ENCODE peak calls at places on chromosomes 7 and 10, in eight cellular contexts. A is mammary epithelial cell; G is SJSA1; D is PC-3; B is astrocyte of the hippocampus; K is fibroblast of mammary gland; E is stimulated activated CD8-positive, alpha-beta memory T cell treated with anti-CD3 and anti-CD28 coated beads, Interleukin-12 subunit alpha, Interleukin-12 subunit beta, amount 100 ng/mL, for 1 hour; F is HFF-Myc. P is an unnamed sample.

GRCh38 chr7:70598976-70599375 is 533.0 kb upstream of the GALNT17 start:
- DNase-seq in A (peak), G (no peak), D (no peak), B (peak), K (peak), E (no peak), F (no peak), P (no peak)

GRCh38 chr10:118034755-118035154 is 12.0 kb downstream of the RAB11FIP2 start:
- DNase-seq in A (no peak), G (no peak), D (no peak), B (peak), K (no peak), E (no peak), F (no peak), P (no peak)

GRCh38 chr10:51877636-51878035 is 178.2 kb upstream of the CSTF2T start:
- DNase-seq in A (no peak), G (no peak), D (no peak), B (no peak), K (no peak), E (no peak), F (no peak), P (no peak)

GRCh38 chr10:6347391-6347951 is 144.7 kb downstream of the PFKFB3 start:
- DNase-seq in A (no peak), G (peak), D (no peak), B (peak), K (no peak), E (peak), F (no peak), P (no peak)

GRCh38 chr7:16353226-16353625 is 68.1 kb downstream of the CRPPA start:
- DNase-seq in A (no peak), G (no peak), D (no peak), B (no peak), K (no peak), E (no peak), F (no peak), P (no peak)

GRCh38 chr10:110698782-110699201 is 54.7 kb downstream of the RBM20 start:
- DNase-seq in A (no peak), G (no peak), D (no peak), B (no peak), K (no peak), E (no peak), F (no peak), P (no peak)

GRCh38 chr7:93890041-93890463 is 501 bp downstream of the TFPI2 start:
- DNase-seq in A (peak), G (peak), D (peak), B (peak), K (peak), E (no peak), F (no peak), P (peak)

GRCh38 chr10:18737236-18737635 is 78.0 kb downstream of the ARL5B start:
- DNase-seq in A (no peak), G (no peak), D (peak), B (peak), K (peak), E (no peak), F (no peak), P (no peak)

GRCh38 chr10:13822475-13822874 is 235.7 kb downstream of the PRPF18 start:
- DNase-seq in A (no peak), G (no peak), D (no peak), B (no peak), K (no peak), E (no peak), F (no peak), P (no peak)

GRCh38 chr10:794382-794956 is 105.0 kb upstream of the DIP2C start:
- DNase-seq in A (no peak), G (no peak), D (peak), B (no peak), K (peak), E (no peak), F (no peak), P (no peak)

GRCh38 chr10:71133710-71134686 is 78.4 kb upstream of the UNC5B start:
- DNase-seq in A (no peak), G (no peak), D (no peak), B (no peak), K (no peak), E (no peak), F (no peak), P (no peak)

GRCh38 chr7:75962607-75963382 is 31.6 kb downstream of the TMEM120A start:
- DNase-seq in A (no peak), G (no peak), D (no peak), B (peak), K (peak), E (no peak), F (no peak), P (no peak)

GRCh38 chr10:30171601-30172000 is 112.2 kb upstream of the JCAD start:
- DNase-seq in A (no peak), G (no peak), D (no peak), B (no peak), K (no peak), E (no peak), F (no peak), P (no peak)

GRCh38 chr7:27910341-27910740 is 170.4 kb downstream of the TAX1BP1 start:
- DNase-seq in A (no peak), G (no peak), D (no peak), B (peak), K (no peak), E (no peak), F (no peak), P (no peak)

GRCh38 chr7:44497151-44498013 is 6.9 kb upstream of the NUDCD3 start:
- DNase-seq in A (no peak), G (no peak), D (no peak), B (no peak), K (no peak), E (no peak), F (no peak), P (no peak)

GRCh38 chr7:151869457-151869856 is 7.5 kb downstream of the PRKAG2 start:
- DNase-seq in A (no peak), G (no peak), D (no peak), B (no peak), K (no peak), E (no peak), F (no peak), P (no peak)